ENCODE peak calls at places on chromosome X, in five cellular contexts. J, G, U, C and D are unnamed samples.
A peak's percentile ranks its signal among the peaks of the same experiment; 100 is the strongest.

GRCh38 chrX:19810809-19811208 is 76.6 kb downstream of the SH3KBP1 start:
- DNase-seq in J (no peak), G (no peak), U (no peak), C (no peak), D (no peak)

GRCh38 chrX:24682739-24683432 is 10.8 kb upstream of the POLA1 start:
- DNase-seq in J (no peak), G (no peak), U (no peak), C (no peak), D (no peak)

GRCh38 chrX:28586891-28587635 is at the start of gene IL1RAPL1:
- DNase-seq in J (peak; percentile 56), G (no peak), U (no peak), C (no peak), D (no peak)

GRCh38 chrX:858542-859078 is 228.0 kb downstream of the SHOX start:
- DNase-seq in J (no peak), G (no peak), U (no peak), C (no peak), D (no peak)

GRCh38 chrX:39518451-39519212 is 579.1 kb downstream of the BCOR start:
- DNase-seq in J (no peak), G (peak; percentile 17), U (no peak), C (no peak), D (no peak)

GRCh38 chrX:49037883-49038475 is 5.2 kb downstream of the TFE3 start:
- DNase-seq in J (no peak), G (no peak), U (no peak), C (no peak), D (no peak)

GRCh38 chrX:40778861-40779575 is 43.7 kb upstream of the MED14 start:
- DNase-seq in J (peak; percentile 11), G (no peak), U (no peak), C (no peak), D (no peak)

GRCh38 chrX:28697732-28698131 is 110.5 kb downstream of the IL1RAPL1 start:
- DNase-seq in J (no peak), G (no peak), U (no peak), C (no peak), D (no peak)

GRCh38 chrX:123499787-123500186 is 233.1 kb downstream of the THOC2 start:
- DNase-seq in J (no peak), G (no peak), U (no peak), C (no peak), D (no peak)

GRCh38 chrX:72396117-72396516 is 90.4 kb upstream of the CITED1 start:
- DNase-seq in J (no peak), G (no peak), U (no peak), C (no peak), D (no peak)

GRCh38 chrX:65601530-65602281 is 65.7 kb upstream of the MSN start:
- DNase-seq in J (peak; percentile 87), G (peak; percentile 80), U (peak; percentile 47), C (peak; percentile 34), D (peak; percentile 60)

GRCh38 chrX:133150730-133151129 is 53.8 kb upstream of the USP26 start:
- DNase-seq in J (no peak), G (no peak), U (no peak), C (no peak), D (no peak)

GRCh38 chrX:9131066-9131465 is 97.1 kb upstream of the FAM9B start:
- DNase-seq in J (no peak), G (no peak), U (no peak), C (no peak), D (no peak)

GRCh38 chrX:21798677-21799219 is 40.7 kb upstream of the MBTPS2 start:
- DNase-seq in J (peak; percentile 73), G (peak; percentile 75), U (no peak), C (no peak), D (no peak)

GRCh38 chrX:68914337-68914989 is 85.6 kb downstream of the EFNB1 start:
- DNase-seq in J (no peak), G (no peak), U (no peak), C (no peak), D (no peak)

GRCh38 chrX:118383120-118383519 is 37.2 kb downstream of the WDR44 start:
- DNase-seq in J (no peak), G (no peak), U (no peak), C (no peak), D (no peak)

GRCh38 chrX:110578270-110578669 is 217.3 kb downstream of the CHRDL1 start:
- DNase-seq in J (no peak), G (no peak), U (no peak), C (no peak), D (no peak)

GRCh38 chrX:16828126-16828908 is 41.8 kb downstream of the RBBP7 start:
- DNase-seq in J (peak; percentile 93), G (no peak), U (no peak), C (no peak), D (no peak)

GRCh38 chrX:17086317-17086716 is 139.9 kb downstream of the REPS2 start:
- DNase-seq in J (no peak), G (no peak), U (no peak), C (no peak), D (no peak)

GRCh38 chrX:45710081-45710801 is 509.6 kb upstream of the DIPK2B start:
- DNase-seq in J (peak; percentile 79), G (no peak), U (no peak), C (no peak), D (peak; percentile 93)

GRCh38 chrX:124764354-124764753 is 418.0 kb downstream of the SH2D1A start:
- DNase-seq in J (no peak), G (no peak), U (no peak), C (no peak), D (no peak)

GRCh38 chrX:114619874-114620273 is 36.0 kb downstream of the HTR2C start:
- DNase-seq in J (no peak), G (no peak), U (peak; percentile 14), C (no peak), D (no peak)

GRCh38 chrX:7088968-7089615 is 58.4 kb upstream of the STS start:
- DNase-seq in J (no peak), G (no peak), U (no peak), C (no peak), D (no peak)

GRCh38 chrX:47540754-47541538 is 20.1 kb upstream of the ARAF start:
- DNase-seq in J (peak; percentile 90), G (peak; percentile 80), U (peak; percentile 53), C (no peak), D (peak; percentile 76)

GRCh38 chrX:31038585-31039326 is 33.1 kb downstream of the FTHL17 start:
- DNase-seq in J (peak; percentile 37), G (peak; percentile 24), U (peak; percentile 34), C (no peak), D (peak; percentile 18)

GRCh38 chrX:25049347-25049746 is 33.6 kb upstream of the ARX start:
- DNase-seq in J (peak; percentile 11), G (no peak), U (no peak), C (no peak), D (no peak)

GRCh38 chrX:8191022-8191421 is 20.0 kb upstream of the VCX2 start:
- DNase-seq in J (no peak), G (no peak), U (no peak), C (no peak), D (no peak)

GRCh38 chrX:41824551-41824950 is 98.8 kb downstream of the CASK start:
- DNase-seq in J (peak; percentile 42), G (no peak), U (no peak), C (no peak), D (no peak)

GRCh38 chrX:16771483-16772398 is 14.5 kb upstream of the TXLNG start:
- DNase-seq in J (peak; percentile 86), G (no peak), U (peak; percentile 2), C (no peak), D (no peak)

DNA sequence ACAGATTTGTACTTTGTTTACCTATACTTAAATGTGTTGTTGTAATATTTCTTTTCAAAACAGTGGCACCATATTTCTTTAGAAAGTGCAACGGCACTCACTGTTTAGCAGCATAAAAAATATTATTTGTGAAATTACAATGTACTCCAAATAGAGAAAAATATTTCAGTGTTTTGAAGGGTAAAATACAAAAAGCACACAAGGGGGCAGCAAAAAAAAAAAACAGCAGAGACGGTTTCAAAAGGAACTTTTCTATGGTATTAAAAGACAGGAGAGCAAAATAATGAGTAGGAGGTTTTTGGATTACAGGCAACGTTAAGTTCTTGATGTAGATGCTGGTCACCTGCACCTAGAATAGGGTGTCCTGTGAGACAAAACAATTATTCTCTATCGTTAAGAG is 2.0 kb downstream of the NUDT11 start:
- DNase-seq in J (no peak), G (no peak), U (no peak), C (no peak), D (no peak)
- TF ChIP-seq CTCF in J (no peak), G (no peak), U (no peak), C (peak; percentile 59), D (peak; percentile 22)

GRCh38 chrX:139831689-139832456 is 101.0 kb downstream of the ATP11C start:
- DNase-seq in J (peak; percentile 24), G (no peak), U (no peak), C (no peak), D (no peak)
- TF ChIP-seq CTCF in J (no peak), G (no peak), U (no peak), C (no peak), D (no peak)

GRCh38 chrX:129747533-129747932 is 8.8 kb downstream of the XPNPEP2 start:
- DNase-seq in J (no peak), G (no peak), U (no peak), C (no peak), D (no peak)

GRCh38 chrX:129739591-129739990 is 812 bp downstream of the XPNPEP2 start:
- DNase-seq in J (no peak), G (no peak), U (no peak), C (no peak), D (no peak)

GRCh38 chrX:129744881-129745321 is 6.1 kb downstream of the XPNPEP2 start:
- DNase-seq in J (no peak), G (no peak), U (no peak), C (no peak), D (no peak)

GRCh38 chrX:129741880-129742758 is 3.3 kb downstream of the XPNPEP2 start:
- DNase-seq in J (no peak), G (no peak), U (peak; percentile 37), C (no peak), D (no peak)

DNA sequence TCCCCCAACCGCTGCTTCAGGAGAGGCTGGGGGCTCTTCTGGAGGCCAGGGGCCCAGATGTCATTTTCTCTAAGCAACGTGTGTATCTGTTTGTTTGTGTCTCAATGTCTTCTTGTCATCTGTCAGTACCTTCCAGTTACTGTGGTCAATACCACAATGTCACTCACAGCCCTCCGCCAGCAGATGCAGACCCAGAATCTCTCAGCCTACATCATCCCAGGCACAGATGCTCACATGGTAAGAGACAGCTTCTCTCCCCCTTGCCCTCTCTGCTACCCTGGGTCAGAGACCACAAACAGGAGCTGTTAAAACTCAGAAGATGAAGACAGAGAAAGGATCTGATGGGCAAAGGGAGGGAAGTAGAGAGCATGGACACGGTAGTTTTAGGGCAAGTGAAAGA is 5.1 kb downstream of the XPNPEP2 start:
- DNase-seq in J (no peak), G (no peak), U (no peak), C (no peak), D (no peak)
- TF ChIP-seq CTCF in J (no peak), G (no peak), U (no peak), C (no peak), D (no peak)

GRCh38 chrX:121405826-121406225 is 358.4 kb downstream of the GLUD2 start:
- DNase-seq in J (no peak), G (no peak), U (no peak), C (no peak), D (no peak)

DNA sequence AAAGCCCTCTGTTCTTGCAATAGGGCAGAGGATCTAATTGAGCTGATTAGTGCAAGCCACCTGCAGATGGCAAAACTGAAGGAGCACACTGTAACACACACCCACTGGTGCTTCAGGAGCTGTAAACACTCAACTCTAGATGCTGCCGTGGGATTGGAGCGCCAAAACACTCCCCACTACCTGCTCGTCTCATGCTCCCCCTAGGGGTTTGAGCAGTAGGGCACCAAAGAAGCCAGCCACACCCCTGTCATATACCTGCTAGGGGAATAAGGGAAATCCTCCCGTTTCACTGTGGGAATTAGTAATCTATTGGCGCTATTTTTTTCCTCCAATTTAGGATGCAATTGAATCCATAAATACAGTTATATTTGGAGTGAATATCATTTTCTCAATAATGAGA is 360.2 kb downstream of the GLUD2 start:
- DNase-seq in J (no peak), G (no peak), U (no peak), C (no peak), D (no peak)
- TF ChIP-seq CTCF in J (no peak), G (no peak), U (no peak), C (no peak), D (no peak)